ENCODE peak calls at places on chromosome 5, in nine cellular contexts. One of them, this sample, is unnamed.

GRCh38 chr5:57195060-57195459 is 21.2 kb downstream of the GPBP1 start:
- DNase-seq in A673: no peak
- DNase-seq in endothelial cell of umbilical vein: no peak
- DNase-seq in ovary: no peak
- DNase-seq in WERI-Rb-1: no peak
- DNase-seq in upper lobe of right lung: no peak
- DNase-seq in uterus: no peak
- DNase-seq in AG04450: no peak
- DNase-seq in cardiac muscle cell: no peak
- DNase-seq in this sample: no peak

GRCh38 chr5:160959804-160960203 is 107.8 kb upstream of the ATP10B start:
- DNase-seq in ovary: no peak
- DNase-seq in endothelial cell of umbilical vein: no peak
- DNase-seq in upper lobe of right lung: peak; percentile 82
- DNase-seq in cardiac muscle cell: no peak
- DNase-seq in uterus: no peak
- DNase-seq in A673: no peak
- DNase-seq in WERI-Rb-1: no peak
- DNase-seq in AG04450: no peak
- DNase-seq in this sample: no peak

GRCh38 chr5:116506448-116506847 is 68.2 kb downstream of the SEMA6A start:
- DNase-seq in A673: no peak
- DNase-seq in AG04450: no peak
- DNase-seq in upper lobe of right lung: no peak
- DNase-seq in uterus: no peak
- DNase-seq in cardiac muscle cell: no peak
- DNase-seq in endothelial cell of umbilical vein: no peak
- DNase-seq in ovary: no peak
- DNase-seq in WERI-Rb-1: no peak
- DNase-seq in this sample: no peak

GRCh38 chr5:110956913-110957813 is 114.3 kb upstream of the TSLP start:
- DNase-seq in AG04450: no peak
- DNase-seq in WERI-Rb-1: no peak
- DNase-seq in endothelial cell of umbilical vein: no peak
- DNase-seq in ovary: no peak
- DNase-seq in A673: no peak
- DNase-seq in upper lobe of right lung: no peak
- DNase-seq in cardiac muscle cell: no peak
- DNase-seq in uterus: no peak
- DNase-seq in this sample: no peak

GRCh38 chr5:112697301-112697700 is 40.4 kb upstream of the APC start:
- DNase-seq in uterus: no peak
- DNase-seq in cardiac muscle cell: no peak
- DNase-seq in upper lobe of right lung: no peak
- DNase-seq in AG04450: no peak
- DNase-seq in endothelial cell of umbilical vein: no peak
- DNase-seq in A673: peak; percentile 65
- DNase-seq in WERI-Rb-1: no peak
- DNase-seq in ovary: no peak
- DNase-seq in this sample: no peak

GRCh38 chr5:179485845-179486575 is 64.3 kb upstream of the RUFY1 start:
- DNase-seq in uterus: no peak
- DNase-seq in cardiac muscle cell: peak; percentile 13
- DNase-seq in endothelial cell of umbilical vein: no peak
- DNase-seq in AG04450: no peak
- DNase-seq in WERI-Rb-1: no peak
- DNase-seq in ovary: no peak
- DNase-seq in A673: no peak
- DNase-seq in upper lobe of right lung: no peak
- DNase-seq in this sample: no peak

GRCh38 chr5:22911019-22911418 is 57.9 kb upstream of the CDH12 start:
- DNase-seq in upper lobe of right lung: no peak
- DNase-seq in ovary: no peak
- DNase-seq in uterus: no peak
- DNase-seq in cardiac muscle cell: no peak
- DNase-seq in AG04450: no peak
- DNase-seq in endothelial cell of umbilical vein: no peak
- DNase-seq in WERI-Rb-1: no peak
- DNase-seq in A673: no peak
- DNase-seq in this sample: no peak

GRCh38 chr5:14165375-14166091 is 22.4 kb downstream of the TRIO start:
- DNase-seq in ovary: no peak
- DNase-seq in WERI-Rb-1: no peak
- DNase-seq in cardiac muscle cell: peak; percentile 61
- DNase-seq in A673: no peak
- DNase-seq in upper lobe of right lung: no peak
- DNase-seq in uterus: no peak
- DNase-seq in endothelial cell of umbilical vein: peak; percentile 98
- DNase-seq in AG04450: no peak
- DNase-seq in this sample: no peak

GRCh38 chr5:54905942-54906537 is 79.4 kb downstream of the ESM1 start:
- DNase-seq in WERI-Rb-1: peak; percentile 49
- DNase-seq in uterus: peak; percentile 34
- DNase-seq in endothelial cell of umbilical vein: peak; percentile 91
- DNase-seq in ovary: peak; percentile 21
- DNase-seq in A673: peak; percentile 75
- DNase-seq in AG04450: peak; percentile 59
- DNase-seq in upper lobe of right lung: no peak
- DNase-seq in cardiac muscle cell: peak; percentile 86
- DNase-seq in this sample: peak; percentile 44

GRCh38 chr5:54909126-54909525 is 76.3 kb downstream of the ESM1 start:
- DNase-seq in endothelial cell of umbilical vein: peak; percentile 31
- DNase-seq in AG04450: no peak
- DNase-seq in WERI-Rb-1: no peak
- DNase-seq in cardiac muscle cell: no peak
- DNase-seq in uterus: no peak
- DNase-seq in ovary: no peak
- DNase-seq in A673: no peak
- DNase-seq in upper lobe of right lung: no peak
- DNase-seq in this sample: no peak

GRCh38 chr5:54912021-54912420 is 73.4 kb downstream of the ESM1 start:
- DNase-seq in upper lobe of right lung: no peak
- DNase-seq in AG04450: no peak
- DNase-seq in cardiac muscle cell: no peak
- DNase-seq in WERI-Rb-1: no peak
- DNase-seq in endothelial cell of umbilical vein: no peak
- DNase-seq in ovary: no peak
- DNase-seq in A673: no peak
- DNase-seq in uterus: no peak
- DNase-seq in this sample: no peak

GRCh38 chr5:54905246-54905770 is 80.1 kb downstream of the ESM1 start:
- DNase-seq in endothelial cell of umbilical vein: no peak
- DNase-seq in cardiac muscle cell: no peak
- DNase-seq in A673: no peak
- DNase-seq in upper lobe of right lung: no peak
- DNase-seq in AG04450: no peak
- DNase-seq in ovary: no peak
- DNase-seq in uterus: no peak
- DNase-seq in WERI-Rb-1: no peak
- DNase-seq in this sample: no peak

GRCh38 chr5:54909911-54910870 is 75.2 kb downstream of the ESM1 start:
- DNase-seq in uterus: no peak
- DNase-seq in cardiac muscle cell: peak; percentile 41
- DNase-seq in upper lobe of right lung: no peak
- DNase-seq in WERI-Rb-1: no peak
- DNase-seq in A673: no peak
- DNase-seq in ovary: no peak
- DNase-seq in endothelial cell of umbilical vein: peak; percentile 94
- DNase-seq in AG04450: peak; percentile 39
- DNase-seq in this sample: no peak
- H3K4me3 ChIP-seq in uterus: no peak overlapping the region
- H3K4me3 ChIP-seq in cardiac muscle cell: no peak overlapping the region
- H3K4me3 ChIP-seq in upper lobe of right lung: no peak overlapping the region
- H3K4me3 ChIP-seq in WERI-Rb-1: no peak overlapping the region
- H3K4me3 ChIP-seq in A673: no peak overlapping the region
- H3K4me3 ChIP-seq in ovary: no peak overlapping the region
- H3K4me3 ChIP-seq in endothelial cell of umbilical vein: no peak overlapping the region
- H3K4me3 ChIP-seq in AG04450: no peak overlapping the region
- H3K4me3 ChIP-seq in this sample: no peak overlapping the region

DNA sequence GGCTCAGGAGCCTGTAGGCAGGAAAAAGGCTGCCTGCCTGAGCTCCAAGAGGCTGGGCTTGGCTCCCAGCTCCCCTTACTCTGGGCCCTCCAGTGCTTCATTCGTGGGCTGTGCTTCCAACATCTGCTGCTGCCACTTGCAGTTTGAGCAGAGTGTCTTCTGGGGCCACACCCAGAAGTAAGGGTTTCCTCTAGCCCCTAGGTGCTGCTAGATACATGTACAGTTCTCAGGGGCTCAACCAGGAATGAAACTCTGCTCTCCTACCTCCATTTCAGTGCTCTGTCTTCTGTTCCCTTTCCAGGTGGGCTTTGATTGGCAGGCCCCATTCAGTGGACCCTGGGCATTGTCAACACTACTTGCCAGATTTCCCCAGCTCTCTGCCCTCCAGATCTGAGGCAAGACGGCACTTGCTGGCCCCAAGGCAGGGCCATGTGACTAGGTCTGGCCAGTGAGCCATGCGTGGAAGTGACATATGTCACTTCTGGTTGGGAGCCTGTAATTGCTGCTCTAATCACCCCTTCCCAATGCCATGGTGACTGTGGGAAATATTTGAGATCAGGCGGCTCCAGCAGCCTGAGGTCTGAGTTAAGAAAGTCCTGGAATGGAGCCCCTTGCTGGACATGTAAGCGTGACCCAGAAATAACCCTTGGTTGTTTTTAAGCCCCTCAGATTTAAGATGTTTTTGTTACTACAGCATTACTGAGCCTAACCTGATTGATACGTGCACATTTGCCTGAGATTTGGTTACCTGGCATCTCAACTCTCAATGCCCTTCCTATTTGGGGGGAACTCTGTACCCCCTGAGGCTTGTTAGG is 9.4 kb upstream of the BOD1 start:
- DNase-seq in cardiac muscle cell: no peak
- DNase-seq in WERI-Rb-1: peak; percentile 55
- DNase-seq in uterus: no peak
- DNase-seq in ovary: no peak
- DNase-seq in endothelial cell of umbilical vein: no peak
- DNase-seq in upper lobe of right lung: no peak
- DNase-seq in A673: no peak
- DNase-seq in AG04450: no peak
- DNase-seq in this sample: no peak
- TF ChIP-seq CTCF in cardiac muscle cell: no peak
- TF ChIP-seq CTCF in WERI-Rb-1: peak; percentile 47
- TF ChIP-seq CTCF in uterus: no peak
- TF ChIP-seq CTCF in ovary: no peak
- TF ChIP-seq CTCF in endothelial cell of umbilical vein: no peak
- TF ChIP-seq CTCF in upper lobe of right lung: no peak
- TF ChIP-seq CTCF in A673: no peak
- TF ChIP-seq CTCF in AG04450: no peak
- TF ChIP-seq CTCF in this sample: no peak

GRCh38 chr5:178120661-178121357 is 7.5 kb downstream of the N4BP3 start:
- DNase-seq in uterus: peak; percentile 77
- DNase-seq in cardiac muscle cell: peak; percentile 89
- DNase-seq in upper lobe of right lung: peak; percentile 88
- DNase-seq in AG04450: peak; percentile 55
- DNase-seq in WERI-Rb-1: peak; percentile 87
- DNase-seq in ovary: peak; percentile 77
- DNase-seq in endothelial cell of umbilical vein: peak; percentile 23
- DNase-seq in A673: peak; percentile 56
- DNase-seq in this sample: peak; percentile 92

GRCh38 chr5:178122346-178122745 is 8.5 kb upstream of the RMND5B start:
- DNase-seq in WERI-Rb-1: no peak
- DNase-seq in uterus: no peak
- DNase-seq in AG04450: no peak
- DNase-seq in cardiac muscle cell: no peak
- DNase-seq in upper lobe of right lung: no peak
- DNase-seq in endothelial cell of umbilical vein: no peak
- DNase-seq in ovary: no peak
- DNase-seq in A673: no peak
- DNase-seq in this sample: no peak

GRCh38 chr5:178119915-178120660 is 6.8 kb downstream of the N4BP3 start:
- DNase-seq in upper lobe of right lung: no peak
- DNase-seq in ovary: no peak
- DNase-seq in uterus: no peak
- DNase-seq in AG04450: no peak
- DNase-seq in WERI-Rb-1: no peak
- DNase-seq in cardiac muscle cell: no peak
- DNase-seq in endothelial cell of umbilical vein: no peak
- DNase-seq in A673: no peak
- DNase-seq in this sample: no peak

GRCh38 chr5:178123094-178123986 is 7.5 kb upstream of the RMND5B start:
- DNase-seq in A673: no peak
- DNase-seq in endothelial cell of umbilical vein: no peak
- DNase-seq in uterus: no peak
- DNase-seq in ovary: no peak
- DNase-seq in upper lobe of right lung: no peak
- DNase-seq in WERI-Rb-1: no peak
- DNase-seq in cardiac muscle cell: no peak
- DNase-seq in AG04450: no peak
- DNase-seq in this sample: no peak

GRCh38 chr5:178121450-178122276 is 8.3 kb downstream of the N4BP3 start:
- DNase-seq in WERI-Rb-1: no peak
- DNase-seq in uterus: no peak
- DNase-seq in endothelial cell of umbilical vein: no peak
- DNase-seq in ovary: peak; percentile 20
- DNase-seq in upper lobe of right lung: no peak
- DNase-seq in A673: no peak
- DNase-seq in cardiac muscle cell: peak; percentile 46
- DNase-seq in AG04450: no peak
- DNase-seq in this sample: no peak
- H3K27ac ChIP-seq in WERI-Rb-1: peak overlapping the region; percentile 14
- H3K27ac ChIP-seq in uterus: no peak overlapping the region
- H3K27ac ChIP-seq in endothelial cell of umbilical vein: no peak overlapping the region
- H3K27ac ChIP-seq in ovary: no peak overlapping the region
- H3K27ac ChIP-seq in upper lobe of right lung: no peak overlapping the region
- H3K27ac ChIP-seq in A673: no peak overlapping the region
- H3K27ac ChIP-seq in cardiac muscle cell: no peak overlapping the region
- H3K27ac ChIP-seq in AG04450: no peak overlapping the region
- H3K27ac ChIP-seq in this sample: peak overlapping the region; percentile 70

GRCh38 chr5:12655675-12656074 is 751.4 kb upstream of the CTNND2 start:
- DNase-seq in endothelial cell of umbilical vein: no peak
- DNase-seq in AG04450: no peak
- DNase-seq in upper lobe of right lung: no peak
- DNase-seq in WERI-Rb-1: no peak
- DNase-seq in ovary: no peak
- DNase-seq in uterus: no peak
- DNase-seq in cardiac muscle cell: no peak
- DNase-seq in A673: no peak
- DNase-seq in this sample: no peak
- H3K4me3 ChIP-seq in endothelial cell of umbilical vein: no peak overlapping the region
- H3K4me3 ChIP-seq in AG04450: no peak overlapping the region
- H3K4me3 ChIP-seq in upper lobe of right lung: no peak overlapping the region
- H3K4me3 ChIP-seq in WERI-Rb-1: no peak overlapping the region
- H3K4me3 ChIP-seq in ovary: no peak overlapping the region
- H3K4me3 ChIP-seq in uterus: no peak overlapping the region
- H3K4me3 ChIP-seq in cardiac muscle cell: no peak overlapping the region
- H3K4me3 ChIP-seq in A673: no peak overlapping the region
- H3K4me3 ChIP-seq in this sample: no peak overlapping the region

GRCh38 chr5:32329395-32329834 is 16.7 kb upstream of the MTMR12 start:
- DNase-seq in uterus: peak; percentile 49
- DNase-seq in upper lobe of right lung: peak; percentile 75
- DNase-seq in AG04450: no peak
- DNase-seq in WERI-Rb-1: peak; percentile 82
- DNase-seq in ovary: no peak
- DNase-seq in endothelial cell of umbilical vein: peak; percentile 80
- DNase-seq in cardiac muscle cell: peak; percentile 78
- DNase-seq in A673: peak; percentile 72
- DNase-seq in this sample: no peak
- TF ChIP-seq CTCF in uterus: peak; percentile 56
- TF ChIP-seq CTCF in upper lobe of right lung: peak; percentile 71
- TF ChIP-seq CTCF in AG04450: peak; percentile 77
- TF ChIP-seq CTCF in WERI-Rb-1: peak; percentile 88
- TF ChIP-seq CTCF in ovary: no peak
- TF ChIP-seq CTCF in endothelial cell of umbilical vein: peak; percentile 60
- TF ChIP-seq CTCF in cardiac muscle cell: peak; percentile 76
- TF ChIP-seq CTCF in A673: peak; percentile 76
- TF ChIP-seq CTCF in this sample: peak; percentile 70

This sample was measured in dorsolateral prefrontal cortex.